ENCODE peak calls at places on chromosome 11, in four cellular contexts. U is HL-60, L is K562, W is GM12878. K is an unnamed sample.

GRCh38 chr11:104968856-104969776 is 742 bp upstream of the CASP4 start:
- DNase-seq in U (no peak), L (no peak), W (no peak), K (no peak)

GRCh38 chr11:113351061-113351460 is 36.5 kb upstream of the ANKK1 start:
- DNase-seq in U (no peak), W (no peak), L (no peak), K (no peak)

GRCh38 chr11:131025020-131025419 is 108.7 kb upstream of the SNX19 start:
- DNase-seq in W (no peak), L (no peak), U (no peak), K (no peak)

GRCh38 chr11:123719452-123719851 is 22.0 kb downstream of the ZNF202 start:
- DNase-seq in U (no peak), W (no peak), L (no peak), K (no peak)

GRCh38 chr11:113184498-113184897 is 129.9 kb upstream of the TTC12 start:
- DNase-seq in U (no peak), W (no peak), L (no peak), K (no peak)

GRCh38 chr11:103358251-103358650 is 249.0 kb downstream of the DYNC2H1 start:
- DNase-seq in U (no peak), W (no peak), L (no peak), K (no peak)

GRCh38 chr11:94400839-94401772 is at the start of gene GPR83:
- DNase-seq in U (no peak), L (no peak), W (no peak), K (no peak)

GRCh38 chr11:125236072-125236825 is 71.7 kb downstream of the PKNOX2 start:
- DNase-seq in L (no peak), W (no peak), U (no peak), K (no peak)

GRCh38 chr11:132874638-132875037 is 657.7 kb downstream of the OPCML start:
- DNase-seq in W (no peak), L (no peak), U (no peak), K (no peak)

GRCh38 chr11:45304111-45304991 is 18.2 kb upstream of the SYT13 start:
- DNase-seq in W (no peak), L (no peak), U (no peak), K (no peak)

GRCh38 chr11:45300715-45301114 is 14.6 kb upstream of the SYT13 start:
- DNase-seq in W (no peak), L (no peak), U (no peak), K (no peak)

GRCh38 chr11:45303316-45303715 is 17.2 kb upstream of the SYT13 start:
- DNase-seq in W (no peak), U (no peak), L (no peak), K (no peak)

GRCh38 chr11:45298718-45299117 is 12.6 kb upstream of the SYT13 start:
- DNase-seq in U (peak; percentile 28), W (no peak), L (no peak), K (no peak)

GRCh38 chr11:45301537-45302246 is 15.6 kb upstream of the SYT13 start:
- DNase-seq in U (no peak), L (no peak), W (no peak), K (no peak)
- TF ChIP-seq SPI1 in U (no peak), L (no peak), W (no peak), K (no peak)

DNA sequence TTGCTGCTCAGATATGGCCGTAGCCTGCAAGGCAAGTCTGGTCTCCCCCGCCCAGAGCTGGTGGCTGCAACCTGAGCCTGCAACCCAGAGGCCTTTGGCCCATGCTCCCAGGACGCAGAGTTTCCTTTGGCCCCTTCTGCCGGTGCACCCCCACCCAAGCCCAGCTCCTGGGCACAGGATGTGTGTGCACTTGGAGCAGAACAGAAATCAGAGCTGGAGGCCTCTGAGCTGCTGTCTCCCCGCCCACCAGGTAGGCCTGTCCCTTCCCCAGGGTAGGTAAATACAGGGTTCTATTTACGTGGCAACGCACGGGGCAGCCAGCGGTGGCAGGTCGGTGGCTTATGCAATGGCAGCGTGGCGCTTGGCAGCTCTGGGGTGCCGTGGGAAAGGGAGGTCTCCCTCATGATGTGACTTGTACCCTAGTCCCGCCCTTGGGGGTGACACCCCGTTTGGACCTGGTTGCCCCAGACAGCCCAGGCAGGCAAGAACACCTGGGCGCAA is 20.9 kb upstream of the MYEOV start:
- DNase-seq in W (no peak), L (no peak), U (no peak), K (no peak)
- TF ChIP-seq POLR2AphosphoS5 in W (no peak), L (no peak), U (no peak), K (no peak)

DNA sequence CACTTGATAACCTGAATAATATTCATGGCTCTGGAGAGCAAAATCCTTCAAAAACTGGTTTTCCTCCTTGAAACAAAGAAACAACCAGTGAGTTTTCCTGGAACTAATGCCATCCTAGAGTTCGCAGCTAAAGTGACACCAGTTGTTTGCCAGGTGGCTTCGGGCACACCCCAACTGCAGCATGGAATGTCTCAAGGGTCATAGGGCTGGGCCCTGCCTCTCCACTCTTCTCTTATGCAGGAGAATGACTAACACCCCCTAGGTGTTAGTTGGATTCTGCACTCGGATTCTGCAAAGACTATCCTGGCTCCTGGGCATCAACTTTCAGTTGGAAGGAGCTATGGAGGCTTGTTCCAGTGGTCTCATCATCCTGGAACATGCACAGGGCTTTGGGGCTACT is 98.8 kb downstream of the KIRREL3 start:
- DNase-seq in W (no peak), L (no peak), U (no peak), K (no peak)
- TF ChIP-seq SPI1 in W (no peak), L (no peak), U (no peak), K (no peak)

GRCh38 chr11:120547871-120548681 is 36.5 kb downstream of the GRIK4 start:
- DNase-seq in W (no peak), L (no peak), U (no peak), K (no peak)
- TF ChIP-seq POLR2AphosphoS5 in W (no peak), L (no peak), U (no peak), K (no peak)

DNA sequence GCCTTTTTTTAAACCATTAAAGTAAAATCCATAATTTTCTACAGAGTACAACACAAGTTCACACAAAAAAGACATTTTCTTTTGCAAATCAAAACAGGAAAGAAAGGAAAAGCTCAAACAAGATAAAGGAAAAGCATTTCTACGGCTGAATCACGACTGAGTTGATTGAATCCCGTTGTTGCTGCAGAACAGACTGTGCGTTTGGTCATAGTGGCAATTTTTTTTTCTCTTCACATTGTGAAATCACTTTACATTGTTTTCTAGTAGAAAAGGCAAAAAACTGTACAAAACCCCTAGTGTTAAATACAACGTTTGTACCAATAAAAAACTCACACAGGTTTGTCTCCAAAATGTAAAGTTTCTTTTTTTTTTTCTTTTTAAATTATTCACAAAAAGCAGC is 17.3 kb upstream of the RAPSN start:
- DNase-seq in W (no peak), L (no peak), U (no peak), K (no peak)
- TF ChIP-seq SPI1 in W (no peak), L (no peak), U (no peak), K (no peak)

GRCh38 chr11:66366844-66367477 is 4.6 kb downstream of the SLC29A2 start:
- DNase-seq in U (no peak), W (no peak), L (no peak), K (no peak)
- TF ChIP-seq POLR2AphosphoS5 in U (no peak), W (no peak), L (peak; percentile 10), K (no peak)

DNA sequence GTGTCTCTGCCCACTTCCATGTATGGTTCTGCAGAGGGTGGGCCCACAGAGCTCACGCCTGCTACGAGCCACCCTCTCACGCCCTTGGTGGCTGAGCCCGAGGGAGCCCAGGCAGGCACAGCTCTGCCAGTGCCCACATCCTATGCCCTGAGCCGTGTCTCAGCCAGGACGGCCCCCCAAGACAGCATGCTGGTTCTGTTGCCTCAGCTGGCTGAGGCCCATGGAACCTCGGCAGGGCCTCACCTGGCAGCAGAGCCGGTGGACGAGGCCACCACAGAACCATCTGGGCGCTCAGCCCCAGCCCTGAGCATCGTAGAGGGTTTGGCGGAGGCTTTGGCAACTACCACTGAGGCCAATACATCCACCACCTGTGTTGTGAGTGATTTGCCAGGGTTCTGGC is 64.0 kb downstream of the OTOG start:
- DNase-seq in W (no peak), U (no peak), L (no peak), K (no peak)
- TF ChIP-seq SPI1 in W (no peak), U (no peak), L (no peak), K (no peak)

K was measured in GM12891.